ENCODE peak calls at places on chromosomes 1 and 21, in four cellular contexts. K, W, X and P are unnamed samples.

GRCh38 chr1:209220048-209220524 is 363.4 kb upstream of the CAMK1G start:
- DNase-seq in W (no peak), K (no peak), X (no peak), P (no peak)

GRCh38 chr1:179121159-179121938 is 39.5 kb downstream of the TOR3A start:
- DNase-seq in K (peak), X (no peak), W (no peak), P (peak)

GRCh38 chr1:55474168-55474786 is 259.1 kb upstream of the USP24 start:
- DNase-seq in W (no peak), X (peak), K (no peak), P (peak)

GRCh38 chr1:74733616-74734484 is 898 bp downstream of the TYW3 start:
- DNase-seq in K (no peak), X (peak), W (no peak), P (peak)

GRCh38 chr1:206700445-206701036 is 15.8 kb downstream of the MAPKAPK2 start:
- DNase-seq in K (no peak), X (peak), W (no peak), P (peak)

GRCh38 chr1:41870076-41870562 is 48.6 kb downstream of the HIVEP3 start:
- DNase-seq in X (peak), K (no peak), W (no peak), P (peak)

GRCh38 chr1:227730630-227731151 is 4.4 kb downstream of the JMJD4 start:
- DNase-seq in X (peak), W (no peak), K (no peak), P (no peak)

GRCh38 chr21:45715441-45715840 is 71.9 kb downstream of the PCBP3 start:
- DNase-seq in X (no peak), W (no peak), K (no peak), P (no peak)

GRCh38 chr1:26833432-26834405 is 7.2 kb downstream of the ZDHHC18 start:
- DNase-seq in W (peak), X (no peak), K (no peak), P (no peak)

GRCh38 chr1:68104155-68104554 is 53.7 kb upstream of the DIRAS3 start:
- DNase-seq in X (no peak), K (no peak), W (no peak), P (peak)

GRCh38 chr1:54153548-54154439 is 994 bp upstream of the CDCP2 start:
- DNase-seq in W (no peak), K (peak), X (no peak), P (peak)

GRCh38 chr1:201827321-201828281 is 1.4 kb upstream of the IPO9 start:
- DNase-seq in X (no peak), K (no peak), W (no peak), P (no peak)

DNA sequence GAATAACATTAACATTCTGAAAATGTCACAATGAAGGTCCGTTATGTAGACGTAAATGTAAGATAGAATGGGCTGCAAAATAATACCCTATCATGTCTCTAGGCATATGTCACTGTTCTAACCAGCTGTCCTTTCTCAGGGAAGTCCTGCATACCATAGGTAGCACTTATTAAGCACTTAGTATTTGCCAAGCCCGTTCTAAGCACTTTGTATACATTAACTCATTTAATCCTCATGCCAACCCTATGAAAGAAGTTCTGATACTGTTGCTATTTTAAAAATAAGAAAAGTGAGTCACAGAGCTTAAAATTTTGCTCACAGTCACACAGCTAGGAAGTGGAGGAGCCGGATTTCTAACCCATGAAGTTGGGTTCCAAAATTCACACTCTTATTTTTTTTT is 15.7 kb downstream of the GAS5 start:
- DNase-seq in W (no peak), K (no peak), X (no peak), P (peak)
- TF ChIP-seq CHD1 in W (no peak), K (no peak), X (no peak), P (no peak)

DNA sequence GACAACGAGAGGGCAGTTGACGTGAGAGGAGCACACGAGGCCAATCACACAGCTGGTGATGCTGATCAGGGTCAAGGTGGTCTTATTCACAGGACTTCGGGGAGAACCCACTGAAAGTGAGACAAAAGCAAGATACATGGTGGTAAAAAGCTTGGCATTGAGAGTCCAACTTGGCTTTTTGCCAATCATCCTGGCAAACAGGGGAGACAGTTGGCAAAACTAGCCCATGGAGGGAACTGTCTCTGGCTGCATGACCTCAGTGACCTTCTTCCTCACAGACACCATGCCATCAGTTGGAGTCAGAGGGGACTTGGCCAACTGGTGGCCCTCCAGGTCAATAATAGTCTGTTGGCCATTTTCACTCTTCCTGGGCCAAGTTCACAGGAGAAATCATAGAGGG is 139.9 kb downstream of the ASTN1 start:
- DNase-seq in X (no peak), K (no peak), W (no peak), P (no peak)
- TF ChIP-seq CHD1 in X (no peak), K (no peak), W (no peak), P (no peak)

GRCh38 chr1:205663286-205663994 is 16.9 kb downstream of the SLC45A3 start:
- DNase-seq in W (no peak), X (no peak), K (no peak), P (no peak)
- TF ChIP-seq CHD1 in W (no peak), X (no peak), K (no peak), P (no peak)

DNA sequence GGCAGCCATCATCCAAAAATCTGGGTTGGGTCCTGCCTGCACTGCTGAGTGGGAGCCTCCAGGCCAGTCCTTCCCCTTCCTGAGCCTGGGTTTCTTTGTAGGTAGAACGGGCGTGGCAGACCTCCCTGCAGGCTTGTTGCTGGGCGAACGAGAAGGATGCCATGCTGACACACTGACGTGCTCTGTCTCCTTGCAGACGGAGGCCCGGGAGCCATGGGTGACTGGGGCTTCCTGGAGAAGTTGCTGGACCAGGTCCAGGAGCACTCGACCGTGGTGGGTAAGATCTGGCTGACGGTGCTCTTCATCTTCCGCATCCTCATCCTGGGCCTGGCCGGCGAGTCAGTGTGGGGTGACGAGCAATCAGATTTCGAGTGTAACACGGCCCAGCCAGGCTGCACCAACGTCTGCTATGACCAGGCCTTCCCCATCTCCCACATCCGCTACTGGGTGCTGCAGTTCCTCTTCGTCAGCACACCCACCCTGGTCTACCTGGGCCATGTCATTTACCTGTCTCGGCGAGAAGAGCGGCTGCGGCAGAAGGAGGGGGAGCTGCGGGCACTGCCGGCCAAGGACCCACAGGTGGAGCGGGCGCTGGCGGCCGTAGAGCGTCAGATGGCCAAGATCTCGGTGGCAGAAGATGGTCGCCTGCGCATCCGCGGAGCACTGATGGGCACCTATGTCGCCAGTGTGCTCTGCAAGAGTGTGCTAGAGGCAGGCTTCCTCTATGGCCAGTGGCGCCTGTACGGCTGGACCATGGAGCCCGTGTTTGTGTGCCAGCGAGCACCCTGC is 1.4 kb downstream of the GJA4 start:
- DNase-seq in X (no peak), K (no peak), W (no peak), P (no peak)
- TF ChIP-seq CHD1 in X (no peak), K (no peak), W (no peak), P (no peak)

GRCh38 chr1:1683104-1683905 is 9.3 kb downstream of the SLC35E2B start:
- DNase-seq in K (no peak), W (no peak), X (peak), P (no peak)

GRCh38 chr1:1680912-1681273 is 11.7 kb downstream of the SLC35E2B start:
- DNase-seq in K (no peak), X (peak), W (no peak), P (no peak)

GRCh38 chr1:1678581-1679380 is 13.8 kb downstream of the SLC35E2B start:
- DNase-seq in W (peak), X (peak), K (peak), P (no peak)

GRCh38 chr1:1680031-1680911 is 12.3 kb downstream of the SLC35E2B start:
- DNase-seq in W (no peak), K (no peak), X (peak), P (no peak)

DNA sequence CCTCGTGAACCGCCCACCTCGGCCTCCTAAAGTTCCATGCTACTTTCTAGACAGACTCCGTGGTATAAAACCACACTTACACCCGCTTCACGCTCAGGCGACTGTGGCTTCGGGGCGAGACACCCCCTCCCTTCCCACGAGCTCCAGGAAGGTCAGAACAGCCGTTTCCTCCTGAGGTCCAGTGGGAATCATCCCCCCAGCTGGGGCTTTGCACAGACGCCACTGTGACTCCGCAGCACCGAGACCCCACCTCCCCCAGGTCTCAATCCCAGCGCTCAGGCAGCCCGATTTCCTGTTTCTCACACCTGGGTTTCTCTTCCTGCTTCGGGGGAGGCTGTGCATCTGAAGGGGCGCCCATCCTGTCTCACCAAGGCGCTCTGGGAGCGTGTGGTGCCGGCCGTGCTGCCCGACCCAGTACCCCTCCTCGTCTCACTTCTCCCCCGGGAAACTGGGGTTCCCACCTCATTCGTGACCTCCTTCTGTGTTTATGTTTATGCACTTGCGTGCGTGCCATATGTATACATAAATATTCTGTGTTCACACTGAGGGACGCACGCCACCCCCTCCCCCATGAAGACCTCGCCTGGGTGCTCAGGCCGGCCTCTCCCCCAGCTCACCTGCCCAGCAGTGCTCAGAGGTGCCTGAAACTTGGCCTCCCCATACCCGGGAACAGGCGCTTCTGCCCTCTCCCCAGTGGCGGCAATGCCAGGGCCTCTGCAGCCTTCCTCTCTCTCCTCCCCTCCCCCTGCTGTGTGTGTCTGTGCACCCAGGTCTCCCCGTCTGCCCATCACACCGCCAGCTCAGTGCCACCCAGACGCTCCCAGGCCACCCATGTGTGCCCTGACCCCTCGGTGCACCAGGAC is 14.6 kb downstream of the SLC35E2B start:
- DNase-seq in K (no peak), X (peak), W (peak), P (no peak)
- TF ChIP-seq CHD1 in K (no peak), X (no peak), W (no peak), P (no peak)